ENCODE peak calls at places on chromosomes 3 and 15, in seven cellular contexts. A is body of pancreas, P is fibroblast of lung, M is tibial artery, R is NB4, K is esophagus muscularis mucosa, D is choroid plexus epithelial cell. W is an unnamed sample.

GRCh38 chr15:36501063-36501678 is 78.3 kb upstream of the CDIN1 start:
- DNase-seq in A (peak), P (peak), M (no peak), R (peak), K (no peak), D (peak), W (peak)

GRCh38 chr3:12708584-12709192 is 44.8 kb upstream of the RAF1 start:
- DNase-seq in A (peak), P (peak), M (peak), R (no peak), K (no peak), D (peak), W (no peak)

GRCh38 chr3:111846717-111847116 is 12.3 kb upstream of the PHLDB2 start:
- DNase-seq in A (no peak), P (peak), M (no peak), R (no peak), K (no peak), D (peak), W (no peak)

GRCh38 chr3:113602836-113603235 is 70.5 kb downstream of the SIDT1 start:
- DNase-seq in A (no peak), P (no peak), M (no peak), R (no peak), K (no peak), D (no peak), W (no peak)

GRCh38 chr15:98025237-98025636 is 64.7 kb downstream of the ARRDC4 start:
- DNase-seq in A (no peak), P (peak), M (no peak), R (no peak), K (peak), D (peak), W (no peak)

GRCh38 chr3:11480663-11481298 is 162.9 kb downstream of the VGLL4 start:
- DNase-seq in A (peak), P (no peak), M (no peak), R (no peak), K (no peak), D (peak), W (no peak)

GRCh38 chr15:73900129-73900712 is 26.0 kb upstream of the LOXL1 start:
- DNase-seq in A (no peak), P (no peak), M (peak), R (no peak), K (no peak), D (no peak), W (no peak)

GRCh38 chr3:152279474-152279873 is 10.7 kb downstream of the MBNL1 start:
- DNase-seq in A (no peak), P (no peak), M (no peak), R (peak), K (no peak), D (no peak), W (no peak)

GRCh38 chr3:56812749-56813655 is 11.3 kb upstream of the ARHGEF3 start:
- DNase-seq in A (no peak), P (peak), M (no peak), R (no peak), K (no peak), D (peak), W (no peak)

GRCh38 chr3:59678042-59678707 is 628.4 kb upstream of the CFAP20DC start:
- DNase-seq in A (no peak), P (no peak), M (no peak), R (no peak), K (no peak), D (no peak), W (no peak)

GRCh38 chr3:113551821-113552220 is 19.5 kb downstream of the SIDT1 start:
- DNase-seq in A (no peak), P (no peak), M (no peak), R (no peak), K (no peak), D (no peak), W (no peak)

GRCh38 chr15:27427386-27427785 is 456.4 kb downstream of the GABRG3 start:
- DNase-seq in A (no peak), P (no peak), M (no peak), R (no peak), K (no peak), D (no peak), W (no peak)

GRCh38 chr15:90046289-90046688 is 45.2 kb downstream of the ZNF710 start:
- DNase-seq in A (no peak), P (no peak), M (no peak), R (no peak), K (no peak), D (no peak), W (no peak)

GRCh38 chr3:44223274-44223673 is 18.4 kb upstream of the TOPAZ1 start:
- DNase-seq in A (no peak), P (no peak), M (no peak), R (no peak), K (no peak), D (no peak), W (no peak)

GRCh38 chr15:60370804-60371700 is 26.7 kb downstream of the ANXA2 start:
- DNase-seq in A (peak), P (peak), M (peak), R (no peak), K (no peak), D (peak), W (peak)

GRCh38 chr3:20798666-20799065 is 612.7 kb upstream of the SGO1 start:
- DNase-seq in A (no peak), P (no peak), M (no peak), R (no peak), K (no peak), D (no peak), W (no peak)

GRCh38 chr3:53069422-53070068 is 23.7 kb upstream of the SFMBT1 start:
- DNase-seq in A (no peak), P (no peak), M (peak), R (no peak), K (no peak), D (peak), W (no peak)

GRCh38 chr3:123286308-123287023 is 84.7 kb downstream of the SEC22A start:
- DNase-seq in A (peak), P (peak), M (peak), R (peak), K (peak), D (peak), W (no peak)

GRCh38 chr15:78415284-78415683 is 22.7 kb upstream of the IREB2 start:
- DNase-seq in A (no peak), P (peak), M (no peak), R (peak), K (no peak), D (peak), W (no peak)

GRCh38 chr3:151203053-151203420 is at the start of gene GPR171:
- DNase-seq in A (no peak), P (no peak), M (no peak), R (no peak), K (no peak), D (no peak), W (no peak)

GRCh38 chr15:64024172-64025050 is 21.9 kb downstream of the DAPK2 start:
- DNase-seq in A (no peak), P (no peak), M (no peak), R (peak), K (no peak), D (peak), W (no peak)

GRCh38 chr3:169138849-169139416 is 524.6 kb downstream of the MECOM start:
- DNase-seq in A (no peak), P (no peak), M (no peak), R (no peak), K (no peak), D (no peak), W (no peak)

GRCh38 chr3:3196148-3196861 is 16.8 kb upstream of the CRBN start:
- DNase-seq in A (no peak), P (no peak), M (no peak), R (peak), K (no peak), D (peak), W (no peak)

GRCh38 chr15:62058327-62059028 is 1.8 kb downstream of the VPS13C start:
- DNase-seq in A (no peak), P (no peak), M (no peak), R (no peak), K (no peak), D (no peak), W (no peak)

GRCh38 chr3:67642734-67643133 is 11.7 kb downstream of the SUCLG2 start:
- DNase-seq in A (no peak), P (no peak), M (no peak), R (no peak), K (no peak), D (no peak), W (no peak)

GRCh38 chr3:155661042-155661441 is 83.8 kb downstream of the PLCH1 start:
- DNase-seq in A (no peak), P (no peak), M (no peak), R (no peak), K (no peak), D (no peak), W (no peak)

GRCh38 chr3:80855482-80855881 is 906.0 kb downstream of the GBE1 start:
- DNase-seq in A (no peak), P (no peak), M (no peak), R (no peak), K (no peak), D (no peak), W (no peak)

GRCh38 chr15:31202953-31203352 is 101.4 kb upstream of the TRPM1 start:
- DNase-seq in A (no peak), P (no peak), M (no peak), R (no peak), K (no peak), D (no peak), W (no peak)

GRCh38 chr3:81651139-81651538 is 110.3 kb downstream of the GBE1 start:
- DNase-seq in A (no peak), P (no peak), M (no peak), R (no peak), K (no peak), D (no peak), W (no peak)

GRCh38 chr3:108552267-108553159 is 36.7 kb downstream of the CIP2A start:
- DNase-seq in A (peak), P (peak), M (no peak), R (peak), K (no peak), D (peak), W (no peak)

GRCh38 chr3:20225769-20226168 is 39.8 kb upstream of the SGO1 start:
- DNase-seq in A (peak), P (peak), M (no peak), R (peak), K (no peak), D (peak), W (no peak)

DNA sequence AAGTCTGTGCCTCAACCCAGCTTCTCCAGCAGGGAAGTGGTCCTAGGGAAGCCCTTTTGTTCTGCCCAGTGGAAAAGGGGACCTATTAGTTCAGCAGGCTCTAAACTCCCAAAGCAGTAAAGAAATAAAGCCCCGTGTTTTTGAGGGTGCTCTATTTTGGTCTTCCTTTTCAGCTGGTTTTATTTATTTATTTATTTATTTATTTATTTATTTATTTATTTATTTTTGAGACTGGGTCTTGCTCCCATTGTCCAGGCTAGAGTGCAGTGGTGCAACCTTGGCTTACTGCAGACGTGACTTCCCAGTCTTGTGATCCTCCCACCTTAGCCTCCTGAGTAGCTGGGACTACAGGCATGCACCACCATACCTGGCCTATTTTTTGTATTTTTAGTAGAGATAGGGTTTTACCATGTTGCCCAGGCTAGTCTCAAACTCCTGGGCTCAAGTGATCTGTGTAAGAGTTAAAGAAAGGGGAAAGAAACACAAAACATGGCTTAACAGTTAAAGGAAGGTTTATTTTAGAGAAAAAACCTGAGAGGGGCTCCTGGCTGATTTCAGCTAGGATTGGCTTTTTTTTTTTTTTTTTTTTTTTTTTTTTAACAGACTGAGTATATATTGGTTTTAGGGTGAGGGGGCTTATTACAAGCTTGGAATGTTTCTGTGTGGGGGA is 154.6 kb downstream of the CLSTN2 start:
- DNase-seq in A (no peak), P (no peak), M (no peak), R (no peak), K (no peak), D (no peak), W (no peak)
- H3K4me3 ChIP-seq in A (no peak), P (no peak), M (no peak), R (no peak), K (no peak), D (no peak), W (no peak)

DNA sequence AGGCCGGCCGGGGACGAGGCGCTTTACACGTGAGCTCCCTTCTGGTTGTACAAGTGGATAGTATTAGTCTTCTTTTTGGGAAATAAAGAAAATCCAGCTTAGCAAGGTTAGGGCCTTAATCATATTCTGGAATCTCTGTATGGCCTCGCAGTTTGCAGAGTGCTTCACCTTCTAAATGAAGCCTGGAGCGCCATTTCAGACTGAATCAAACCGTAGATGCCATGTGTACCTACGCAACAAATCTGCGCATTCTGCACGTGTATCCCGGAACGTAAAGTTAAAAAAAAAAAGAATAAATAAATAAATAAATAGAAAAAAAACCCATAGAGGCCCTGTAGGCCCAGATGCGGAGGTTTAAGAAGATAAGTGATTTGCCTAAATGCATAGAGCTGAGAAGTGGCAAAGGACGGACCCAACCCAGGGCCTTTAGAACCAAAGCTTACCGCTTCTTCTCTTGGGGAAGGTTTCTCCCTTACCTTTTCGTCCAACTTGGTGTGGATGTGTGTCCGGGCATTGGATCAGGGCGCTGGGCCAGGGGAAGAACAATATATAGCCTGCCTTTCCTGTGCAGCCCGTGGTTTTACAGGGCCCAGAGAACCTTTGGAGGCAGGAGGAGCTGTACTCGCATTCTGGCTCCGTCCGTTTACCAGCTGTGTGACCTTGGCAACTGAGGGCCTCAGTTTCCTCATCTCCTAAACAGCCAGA is 516 bp upstream of the P3H2 start:
- DNase-seq in A (no peak), P (no peak), M (no peak), R (no peak), K (no peak), D (no peak), W (no peak)
- H3K4me3 ChIP-seq in A (no peak), P (no peak), M (peak), R (no peak), K (peak), D (peak), W (peak)

GRCh38 chr3:8504611-8504973 is 3.0 kb downstream of the LMCD1 start:
- DNase-seq in A (no peak), P (no peak), M (no peak), R (no peak), K (no peak), D (no peak), W (no peak)
- H3K4me3 ChIP-seq in A (no peak), P (no peak), M (peak), R (no peak), K (no peak), D (peak), W (no peak)

GRCh38 chr3:186308549-186308948 is 53.5 kb downstream of the DGKG start:
- DNase-seq in A (no peak), P (no peak), M (no peak), R (no peak), K (no peak), D (no peak), W (no peak)

GRCh38 chr3:186311431-186311830 is 50.6 kb downstream of the DGKG start:
- DNase-seq in A (no peak), P (no peak), M (no peak), R (no peak), K (peak), D (no peak), W (no peak)

GRCh38 chr3:186303985-186304384 is 58.0 kb downstream of the DGKG start:
- DNase-seq in A (no peak), P (no peak), M (no peak), R (no peak), K (no peak), D (no peak), W (no peak)

DNA sequence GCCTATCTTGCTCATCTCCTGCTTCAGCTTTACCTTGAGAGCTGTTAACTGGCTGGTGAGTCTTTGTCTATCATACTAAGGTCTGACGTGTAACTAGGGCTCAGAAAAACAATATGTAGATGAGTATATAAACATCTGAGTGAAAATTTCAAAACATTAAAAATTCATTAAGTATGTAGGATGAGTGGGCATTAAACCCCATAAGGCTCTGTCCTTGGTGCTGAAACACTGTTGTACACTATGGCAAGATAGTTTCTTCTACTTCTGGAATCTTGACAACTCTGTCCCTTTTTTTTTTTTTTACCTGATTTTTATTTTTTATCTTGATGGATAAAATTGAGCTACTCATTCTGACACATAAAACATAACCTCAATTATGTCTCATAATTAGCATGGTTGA is 54.4 kb downstream of the DGKG start:
- DNase-seq in A (no peak), P (peak), M (no peak), R (peak), K (no peak), D (peak), W (no peak)
- H3K4me3 ChIP-seq in A (no peak), P (no peak), M (no peak), R (no peak), K (no peak), D (no peak), W (no peak)

DNA sequence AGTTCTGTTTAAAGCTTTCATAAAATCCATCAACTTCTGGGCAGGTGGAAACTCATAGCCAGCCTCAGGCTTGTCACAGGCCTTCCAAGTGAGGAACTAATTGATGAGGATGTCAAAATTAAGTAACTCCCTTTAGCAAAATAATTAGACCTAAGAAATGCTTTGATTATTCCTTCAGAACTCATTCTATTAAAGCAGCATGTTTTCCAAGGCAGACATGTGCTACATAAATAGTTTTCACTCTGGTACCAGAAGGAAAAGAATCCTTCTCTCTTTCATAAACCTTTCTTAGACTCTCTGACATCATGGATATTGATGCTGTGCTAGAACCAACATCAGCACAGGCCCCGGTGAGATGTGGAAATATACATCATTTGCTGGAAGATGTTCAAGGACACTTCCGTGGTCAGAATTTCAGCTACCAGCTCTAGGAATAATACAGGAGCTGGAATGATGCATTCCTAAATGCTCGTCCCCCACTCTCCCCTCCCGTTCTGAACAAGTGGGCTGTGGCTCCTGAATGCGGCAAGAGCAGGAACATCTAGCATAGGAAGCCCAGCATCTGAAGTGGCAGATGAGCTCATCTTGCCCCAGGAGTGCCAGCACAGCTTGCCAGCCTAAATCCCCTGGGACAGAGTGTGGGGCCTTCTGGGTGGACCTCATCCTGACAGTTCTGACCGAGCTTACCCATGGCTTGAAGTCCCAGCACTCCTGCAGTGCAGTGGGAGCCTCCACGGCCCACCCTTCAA is 82.4 kb downstream of the WWTR1 start:
- DNase-seq in A (no peak), P (peak), M (peak), R (peak), K (no peak), D (peak), W (peak)
- H3K4me3 ChIP-seq in A (no peak), P (peak), M (peak), R (no peak), K (peak), D (peak), W (peak)